ENCODE peak calls at places on chromosomes 16 and 17, in four cellular contexts. C is K562, K is GM12891, F is GM12878. E is an unnamed sample.

GRCh38 chr16:79093554-79093967 is 507.0 kb downstream of the MAF start:
- DNase-seq in C (no peak), F (no peak), K (peak), E (peak)

GRCh38 chr17:27318228-27318627 is 24.3 kb downstream of the WSB1 start:
- DNase-seq in F (no peak), K (no peak), C (no peak), E (no peak)

GRCh38 chr16:79325211-79325610 is 275.3 kb downstream of the MAF start:
- DNase-seq in K (no peak), C (no peak), F (no peak), E (no peak)

GRCh38 chr17:57921342-57921741 is 33.9 kb downstream of the CUEDC1 start:
- DNase-seq in K (no peak), C (no peak), F (no peak), E (no peak)

GRCh38 chr16:31108035-31108793 is at the start of gene BCKDK:
- DNase-seq in C (peak), K (peak), F (peak), E (peak)

GRCh38 chr17:70314506-70314905 is 145.2 kb downstream of the KCNJ2 start:
- DNase-seq in K (no peak), F (no peak), C (no peak), E (peak)

GRCh38 chr17:48961516-48962233 is 6.7 kb downstream of the GIP start:
- DNase-seq in F (no peak), K (no peak), C (peak), E (peak)

GRCh38 chr17:71975331-71975801 is 145.5 kb upstream of the SOX9 start:
- DNase-seq in C (no peak), F (no peak), K (no peak), E (no peak)

GRCh38 chr16:58960034-58960433 is 225.9 kb upstream of the GOT2 start:
- DNase-seq in F (no peak), C (no peak), K (no peak), E (no peak)

DNA sequence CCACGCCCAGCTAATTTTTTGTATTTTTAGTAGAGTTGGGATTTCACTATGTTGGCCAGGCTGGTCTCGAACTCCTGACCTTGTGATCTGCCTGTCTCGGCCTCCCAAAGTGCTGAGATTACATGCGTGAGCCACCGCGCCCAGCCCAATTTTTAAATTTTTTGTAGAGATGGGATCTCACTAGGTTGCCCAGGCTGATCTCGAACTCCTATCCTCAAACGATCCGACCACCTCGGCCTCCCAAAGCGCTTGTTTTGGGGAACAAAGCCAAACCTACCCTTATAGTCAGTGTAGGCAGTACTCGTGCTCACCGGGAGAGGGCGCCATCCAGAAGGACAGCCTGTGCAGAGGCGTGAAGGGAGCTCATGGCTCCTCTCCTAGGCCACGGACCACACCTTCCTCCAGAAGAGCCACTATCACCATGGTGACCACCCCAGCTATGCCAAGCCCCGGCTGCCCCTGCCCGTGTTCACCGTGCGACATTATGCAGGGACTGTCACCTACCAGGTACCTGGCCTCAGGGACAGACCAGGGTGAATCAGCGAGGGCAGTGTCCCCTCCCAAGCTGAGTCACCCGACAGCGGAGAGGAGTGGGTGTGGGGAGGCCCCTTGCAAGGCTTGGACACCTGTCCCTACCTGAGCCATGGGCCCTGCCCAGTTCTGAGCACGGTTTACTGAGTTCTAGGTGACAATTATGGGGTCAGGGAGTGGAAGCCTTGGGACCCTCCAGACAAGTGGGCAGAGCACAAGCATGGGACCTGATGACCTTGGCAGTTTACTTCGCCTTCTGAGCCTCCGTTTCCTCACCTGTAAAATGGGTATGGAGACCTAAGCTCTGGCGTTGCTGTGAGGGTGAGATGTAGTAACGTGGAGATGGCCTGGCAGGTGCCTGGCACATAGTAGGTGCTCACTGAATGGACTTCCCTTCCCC is 13.7 kb downstream of the MYO15B start:
- DNase-seq in C (peak), F (no peak), K (peak), E (peak)
- TF ChIP-seq SPI1 in C (no peak), F (no peak), K (no peak), E (no peak)

DNA sequence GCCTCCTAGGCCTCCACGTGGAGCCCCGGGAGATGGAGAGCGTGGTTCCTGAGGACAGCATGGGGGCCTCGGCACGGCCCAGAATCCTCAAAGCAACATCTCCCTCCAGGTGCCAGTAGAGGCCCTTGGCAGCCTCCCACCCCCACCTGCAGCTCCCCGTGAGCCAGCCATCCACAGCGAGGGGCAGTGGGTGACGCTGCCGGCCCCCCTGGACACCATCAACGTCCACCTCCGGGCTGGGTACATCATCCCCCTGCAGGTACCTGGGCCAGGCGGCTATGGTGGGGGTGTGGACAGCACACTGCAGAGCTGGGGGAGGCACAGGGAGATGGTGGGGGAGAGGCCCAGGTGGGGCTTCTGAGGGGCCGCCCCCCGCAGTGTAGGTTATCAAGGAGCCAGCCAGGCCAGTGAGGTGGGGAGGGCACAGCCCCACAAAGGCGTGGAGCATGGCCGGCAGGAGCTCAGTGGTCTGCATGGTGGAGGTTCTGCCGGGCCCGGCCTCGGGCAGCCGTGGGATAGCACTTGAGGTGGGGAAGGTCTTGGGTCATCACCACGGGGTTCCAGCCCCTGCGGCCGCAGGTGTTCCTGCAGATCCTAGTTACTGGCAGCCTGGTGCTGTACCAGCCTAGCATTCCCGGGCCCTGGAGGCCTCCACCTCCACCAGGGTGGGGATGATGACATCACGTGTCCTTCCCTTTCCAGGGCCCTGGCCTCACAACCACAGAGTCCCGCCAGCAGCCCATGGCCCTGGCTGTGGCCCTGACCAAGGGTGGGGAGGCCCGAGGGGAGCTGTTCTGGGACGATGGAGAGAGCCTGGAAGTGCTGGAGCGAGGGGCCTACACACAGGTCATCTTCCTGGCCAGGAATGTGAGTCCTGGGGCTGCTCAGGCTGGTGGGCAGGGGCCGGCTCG is 16.4 kb downstream of the GAA start:
- DNase-seq in C (no peak), K (no peak), F (no peak), E (no peak)
- TF ChIP-seq POLR2AphosphoS5 in C (no peak), K (no peak), F (no peak), E (no peak)

DNA sequence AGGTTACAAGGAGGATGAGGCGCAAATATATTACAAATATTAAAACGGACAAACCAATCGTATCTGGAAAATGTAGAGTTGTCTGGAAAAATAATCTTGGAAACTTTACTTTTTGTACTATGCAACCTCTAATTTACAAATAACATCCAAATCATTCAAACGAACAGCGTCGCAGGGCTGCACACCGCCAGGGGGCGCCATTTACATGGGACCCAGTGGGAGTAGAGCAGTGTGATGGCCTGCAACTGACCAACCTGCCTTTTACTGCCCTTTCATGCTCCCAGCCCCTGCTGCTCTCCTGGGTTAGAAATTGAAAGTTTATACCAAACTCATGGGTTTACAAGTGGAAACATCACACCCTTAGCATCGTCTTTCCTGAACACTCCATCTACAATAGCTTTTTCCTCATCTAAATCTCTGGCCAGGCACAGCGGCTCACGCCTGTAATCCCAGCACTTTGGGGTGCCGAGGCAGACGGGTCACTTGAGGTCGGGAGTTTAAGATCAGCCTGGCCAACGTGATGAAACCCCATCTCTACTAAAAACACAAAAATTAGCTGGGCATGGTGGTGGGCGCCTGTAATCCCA is 10.0 kb downstream of the PITPNC1 start:
- DNase-seq in K (no peak), C (peak), F (no peak), E (no peak)
- TF ChIP-seq SPI1 in K (no peak), C (no peak), F (no peak), E (no peak)

DNA sequence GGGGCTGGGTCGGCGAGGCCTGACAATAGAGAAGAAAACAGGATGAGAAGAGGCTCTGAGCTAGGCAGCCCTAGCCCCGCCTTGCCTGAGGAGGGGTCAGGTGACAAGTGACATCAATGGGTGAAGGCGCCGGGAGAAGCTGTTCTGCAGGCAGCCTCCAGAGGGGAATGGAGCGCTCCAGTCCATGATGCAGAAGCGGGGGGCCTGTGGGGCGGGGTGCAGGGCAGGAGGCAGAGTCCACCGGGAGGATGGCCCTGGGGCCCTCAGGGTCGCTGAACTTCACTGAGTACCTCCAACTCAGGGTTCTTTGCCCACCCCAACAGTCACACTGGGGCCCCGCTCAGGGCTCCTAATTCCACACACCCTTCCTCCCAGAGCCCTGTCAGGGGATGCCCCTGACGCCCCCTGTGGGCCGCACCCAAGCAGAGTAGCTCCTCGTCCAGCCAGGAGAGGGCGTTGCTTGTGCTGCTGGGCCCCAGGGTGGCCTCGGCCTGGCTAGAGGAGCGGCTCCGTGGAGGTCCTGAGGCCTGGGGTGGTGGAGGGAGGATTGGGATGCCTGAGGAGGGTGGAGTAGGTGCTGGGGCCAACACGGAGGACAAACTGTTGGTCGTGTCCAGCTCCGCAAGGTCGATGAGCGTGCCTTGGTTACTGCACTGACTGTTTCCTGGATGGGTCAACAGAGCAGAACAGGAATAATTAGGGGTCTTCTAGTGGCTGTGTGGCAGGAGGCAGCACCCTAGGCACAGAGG is 20.8 kb downstream of the GGA3 start:
- DNase-seq in K (peak), F (no peak), C (peak), E (peak)
- TF ChIP-seq POLR2AphosphoS5 in K (no peak), F (no peak), C (peak), E (no peak)

DNA sequence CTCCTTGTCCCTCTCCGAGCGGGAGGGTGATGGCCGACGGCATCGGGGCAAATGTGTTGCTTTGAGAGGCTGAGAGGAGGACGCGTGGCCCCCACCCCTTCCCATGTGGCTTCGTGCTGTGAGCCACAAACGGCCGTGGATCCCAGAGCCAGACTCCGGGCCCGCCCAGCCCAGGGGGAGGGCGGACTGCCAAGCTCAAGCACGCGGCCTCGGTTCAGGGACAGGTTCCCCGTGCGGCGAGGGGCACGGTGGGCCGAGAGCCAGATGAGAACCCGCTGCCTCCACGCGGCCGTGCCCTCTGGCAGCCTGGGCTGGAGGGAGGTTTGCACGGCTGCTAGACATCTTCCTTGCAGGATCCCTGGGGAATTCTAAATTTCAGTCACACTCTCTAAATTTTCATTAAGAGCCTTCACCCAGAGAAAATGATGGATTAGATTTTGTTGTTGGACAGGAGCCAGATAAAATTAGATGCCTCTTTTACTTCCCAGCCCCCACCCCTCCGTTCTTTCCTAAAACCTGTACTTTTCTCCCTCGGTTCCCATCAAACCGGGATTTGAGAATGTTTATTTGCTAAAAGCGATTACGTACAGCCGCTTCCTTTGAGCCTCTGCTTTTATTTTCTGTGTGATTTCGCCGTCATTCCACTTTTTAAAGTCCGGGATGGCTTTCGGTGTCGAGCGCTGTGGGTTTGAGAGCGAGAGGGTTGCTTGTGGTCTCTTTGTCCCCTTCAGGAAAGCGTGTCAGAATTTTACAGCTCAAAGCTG is 24.9 kb upstream of the GNG13 start:
- DNase-seq in F (no peak), C (no peak), K (no peak), E (no peak)
- TF ChIP-seq SPI1 in F (no peak), C (no peak), K (no peak), E (no peak)